ENCODE peak calls at places on chromosomes 11 and 22, in six cellular contexts. One of them, this sample, is unnamed.
A peak's percentile ranks its signal among the peaks of the same experiment; 100 is the strongest.

GRCh38 chr11:99632969-99633368 is 612.2 kb downstream of the CNTN5 start:
- DNase-seq in esophagus squamous epithelium: no peak
- DNase-seq in breast epithelium: no peak
- DNase-seq in thyroid gland: no peak
- DNase-seq in IMR-90: no peak
- DNase-seq in stomach: no peak
- DNase-seq in this sample: no peak

GRCh38 chr11:862028-862703 is 19.5 kb downstream of the TSPAN4 start:
- DNase-seq in stomach: peak; percentile 58
- DNase-seq in thyroid gland: no peak
- DNase-seq in breast epithelium: no peak
- DNase-seq in IMR-90: no peak
- DNase-seq in esophagus squamous epithelium: no peak
- DNase-seq in this sample: peak; percentile 18

GRCh38 chr11:131766637-131767036 is 396.2 kb downstream of the NTM start:
- DNase-seq in esophagus squamous epithelium: no peak
- DNase-seq in stomach: no peak
- DNase-seq in thyroid gland: no peak
- DNase-seq in breast epithelium: no peak
- DNase-seq in IMR-90: no peak
- DNase-seq in this sample: no peak

GRCh38 chr22:37472418-37473006 is 13.7 kb downstream of the MFNG start:
- DNase-seq in breast epithelium: no peak
- DNase-seq in thyroid gland: no peak
- DNase-seq in IMR-90: peak; percentile 28
- DNase-seq in esophagus squamous epithelium: no peak
- DNase-seq in stomach: peak; percentile 67
- DNase-seq in this sample: no peak

GRCh38 chr11:24575392-24575791 is 78.5 kb downstream of the LUZP2 start:
- DNase-seq in stomach: no peak
- DNase-seq in breast epithelium: no peak
- DNase-seq in IMR-90: peak; percentile 75
- DNase-seq in esophagus squamous epithelium: no peak
- DNase-seq in thyroid gland: no peak
- DNase-seq in this sample: no peak

GRCh38 chr11:811446-812245 is 1.9 kb downstream of the RPLP2 start:
- DNase-seq in esophagus squamous epithelium: no peak
- DNase-seq in stomach: no peak
- DNase-seq in breast epithelium: no peak
- DNase-seq in IMR-90: no peak
- DNase-seq in thyroid gland: no peak
- DNase-seq in this sample: no peak

GRCh38 chr22:22371031-22371541 is 126.5 kb downstream of the VPREB1 start:
- DNase-seq in IMR-90: no peak
- DNase-seq in breast epithelium: no peak
- DNase-seq in thyroid gland: peak; percentile 28
- DNase-seq in stomach: no peak
- DNase-seq in esophagus squamous epithelium: no peak
- DNase-seq in this sample: no peak

GRCh38 chr22:23570681-23571080 is 9.4 kb downstream of the IGLL1 start:
- DNase-seq in thyroid gland: no peak
- DNase-seq in esophagus squamous epithelium: no peak
- DNase-seq in breast epithelium: no peak
- DNase-seq in stomach: no peak
- DNase-seq in IMR-90: no peak
- DNase-seq in this sample: no peak

GRCh38 chr11:125287467-125288232 is 123.1 kb downstream of the PKNOX2 start:
- DNase-seq in stomach: no peak
- DNase-seq in thyroid gland: no peak
- DNase-seq in IMR-90: peak; percentile 28
- DNase-seq in esophagus squamous epithelium: no peak
- DNase-seq in breast epithelium: no peak
- DNase-seq in this sample: peak; percentile 88

GRCh38 chr11:132649277-132649676 is 883.0 kb downstream of the OPCML start:
- DNase-seq in breast epithelium: no peak
- DNase-seq in IMR-90: no peak
- DNase-seq in thyroid gland: no peak
- DNase-seq in esophagus squamous epithelium: no peak
- DNase-seq in stomach: no peak
- DNase-seq in this sample: no peak

GRCh38 chr11:87366766-87367405 is 329.2 kb downstream of the TMEM135 start:
- DNase-seq in esophagus squamous epithelium: no peak
- DNase-seq in thyroid gland: no peak
- DNase-seq in stomach: no peak
- DNase-seq in IMR-90: no peak
- DNase-seq in breast epithelium: no peak
- DNase-seq in this sample: no peak

GRCh38 chr11:35626511-35626910 is 8.3 kb downstream of the FJX1 start:
- DNase-seq in thyroid gland: no peak
- DNase-seq in stomach: no peak
- DNase-seq in IMR-90: no peak
- DNase-seq in esophagus squamous epithelium: no peak
- DNase-seq in breast epithelium: no peak
- DNase-seq in this sample: no peak

GRCh38 chr11:33017478-33017877 is 1.8 kb downstream of the DEPDC7 start:
- DNase-seq in thyroid gland: no peak
- DNase-seq in stomach: no peak
- DNase-seq in esophagus squamous epithelium: no peak
- DNase-seq in breast epithelium: no peak
- DNase-seq in IMR-90: no peak
- DNase-seq in this sample: no peak

GRCh38 chr11:33016654-33017053 is 976 bp downstream of the DEPDC7 start:
- DNase-seq in esophagus squamous epithelium: no peak
- DNase-seq in breast epithelium: no peak
- DNase-seq in thyroid gland: no peak
- DNase-seq in stomach: no peak
- DNase-seq in IMR-90: no peak
- DNase-seq in this sample: no peak

GRCh38 chr11:33015621-33016551 is at the start of gene DEPDC7:
- DNase-seq in breast epithelium: peak; percentile 64
- DNase-seq in stomach: peak; percentile 89
- DNase-seq in esophagus squamous epithelium: peak; percentile 13
- DNase-seq in IMR-90: peak; percentile 82
- DNase-seq in thyroid gland: peak; percentile 69
- DNase-seq in this sample: peak; percentile 81

GRCh38 chr11:33018005-33018404 is 2.3 kb downstream of the DEPDC7 start:
- DNase-seq in stomach: no peak
- DNase-seq in breast epithelium: no peak
- DNase-seq in esophagus squamous epithelium: no peak
- DNase-seq in thyroid gland: no peak
- DNase-seq in IMR-90: no peak
- DNase-seq in this sample: no peak

DNA sequence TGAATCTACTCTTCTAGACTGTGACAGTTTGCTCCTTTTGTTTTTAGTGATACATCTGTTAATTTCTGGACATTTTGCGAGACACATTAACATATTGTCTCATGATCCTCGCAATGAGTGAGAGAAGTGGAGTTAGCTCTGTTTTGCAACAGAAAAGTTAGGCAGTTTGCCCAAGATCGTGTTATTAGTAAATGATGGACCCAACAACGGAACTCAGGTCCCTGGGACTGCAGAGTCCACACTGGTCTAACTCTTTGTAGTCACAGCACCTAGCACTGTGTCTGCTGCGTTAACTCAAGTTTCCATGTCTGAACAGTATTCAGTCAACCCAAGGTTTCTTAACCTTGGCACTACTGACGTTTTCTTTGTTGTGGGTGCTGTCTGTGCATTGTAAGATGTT is 3.2 kb downstream of the DEPDC7 start:
- DNase-seq in thyroid gland: no peak
- DNase-seq in stomach: no peak
- DNase-seq in esophagus squamous epithelium: no peak
- DNase-seq in breast epithelium: no peak
- DNase-seq in IMR-90: no peak
- DNase-seq in this sample: no peak
- TF ChIP-seq POLR2A in thyroid gland: no peak
- TF ChIP-seq POLR2A in stomach: no peak
- TF ChIP-seq POLR2A in esophagus squamous epithelium: no peak
- TF ChIP-seq POLR2A in breast epithelium: no peak
- TF ChIP-seq POLR2A in IMR-90: no peak
- TF ChIP-seq POLR2A in this sample: no peak

GRCh38 chr11:60321051-60321450 is 6.0 kb upstream of the MS4A6E start:
- DNase-seq in thyroid gland: no peak
- DNase-seq in esophagus squamous epithelium: no peak
- DNase-seq in stomach: no peak
- DNase-seq in breast epithelium: no peak
- DNase-seq in IMR-90: no peak
- DNase-seq in this sample: no peak

GRCh38 chr11:60314607-60315321 is 12.3 kb upstream of the MS4A6E start:
- DNase-seq in esophagus squamous epithelium: no peak
- DNase-seq in thyroid gland: no peak
- DNase-seq in breast epithelium: no peak
- DNase-seq in stomach: no peak
- DNase-seq in IMR-90: no peak
- DNase-seq in this sample: no peak

GRCh38 chr11:60318726-60319125 is 8.3 kb upstream of the MS4A6E start:
- DNase-seq in thyroid gland: no peak
- DNase-seq in esophagus squamous epithelium: no peak
- DNase-seq in breast epithelium: no peak
- DNase-seq in IMR-90: no peak
- DNase-seq in stomach: no peak
- DNase-seq in this sample: no peak

GRCh38 chr11:60315866-60316265 is 11.2 kb upstream of the MS4A6E start:
- DNase-seq in IMR-90: no peak
- DNase-seq in breast epithelium: no peak
- DNase-seq in stomach: no peak
- DNase-seq in esophagus squamous epithelium: no peak
- DNase-seq in thyroid gland: no peak
- DNase-seq in this sample: no peak

GRCh38 chr11:60316317-60316716 is 10.7 kb upstream of the MS4A6E start:
- DNase-seq in esophagus squamous epithelium: no peak
- DNase-seq in thyroid gland: no peak
- DNase-seq in breast epithelium: no peak
- DNase-seq in IMR-90: no peak
- DNase-seq in stomach: no peak
- DNase-seq in this sample: no peak
- H3K9me3 ChIP-seq in esophagus squamous epithelium: peaks cover 14% of the 10 kb centered on the region
- H3K9me3 ChIP-seq in thyroid gland: no peaks in the 10 kb centered on the region
- H3K9me3 ChIP-seq in breast epithelium: peaks cover 15% of the 10 kb centered on the region
- H3K9me3 ChIP-seq in IMR-90: peaks cover 12% of the 10 kb centered on the region
- H3K9me3 ChIP-seq in stomach: peaks cover 24% of the 10 kb centered on the region
- H3K9me3 ChIP-seq in this sample: no peaks in the 10 kb centered on the region

GRCh38 chr22:17239156-17239701 is 20.0 kb upstream of the ADA2 start:
- DNase-seq in stomach: no peak
- DNase-seq in esophagus squamous epithelium: no peak
- DNase-seq in thyroid gland: no peak
- DNase-seq in breast epithelium: no peak
- DNase-seq in IMR-90: no peak
- DNase-seq in this sample: no peak

GRCh38 chr22:17247832-17248231 is 28.6 kb upstream of the ADA2 start:
- DNase-seq in breast epithelium: no peak
- DNase-seq in thyroid gland: no peak
- DNase-seq in stomach: no peak
- DNase-seq in IMR-90: no peak
- DNase-seq in esophagus squamous epithelium: no peak
- DNase-seq in this sample: no peak

GRCh38 chr22:17241571-17242310 is 22.5 kb upstream of the ADA2 start:
- DNase-seq in esophagus squamous epithelium: no peak
- DNase-seq in IMR-90: no peak
- DNase-seq in stomach: no peak
- DNase-seq in thyroid gland: no peak
- DNase-seq in breast epithelium: no peak
- DNase-seq in this sample: no peak

DNA sequence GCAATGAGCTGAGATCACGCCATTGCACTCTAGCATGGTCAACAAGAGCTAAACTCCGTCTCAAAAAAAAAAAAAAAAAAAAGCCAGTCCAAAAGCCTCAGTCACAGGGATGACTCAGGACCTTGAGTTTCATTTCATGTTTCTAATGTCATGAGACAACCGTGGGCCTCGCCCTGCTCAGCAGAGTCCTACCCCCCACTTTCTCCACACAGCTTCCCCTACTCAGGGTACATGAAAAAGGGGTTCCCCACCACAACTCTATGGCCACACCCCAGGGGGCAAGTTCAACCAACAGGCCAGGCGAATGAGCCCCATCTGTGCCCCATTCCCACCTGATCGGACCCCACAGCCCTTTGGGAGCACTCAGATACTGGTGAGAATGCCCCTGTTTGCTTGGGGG is 24.3 kb upstream of the ADA2 start:
- DNase-seq in IMR-90: no peak
- DNase-seq in stomach: no peak
- DNase-seq in esophagus squamous epithelium: no peak
- DNase-seq in breast epithelium: no peak
- DNase-seq in thyroid gland: no peak
- DNase-seq in this sample: no peak
- TF ChIP-seq POLR2A in IMR-90: no peak
- TF ChIP-seq POLR2A in stomach: no peak
- TF ChIP-seq POLR2A in esophagus squamous epithelium: no peak
- TF ChIP-seq POLR2A in breast epithelium: no peak
- TF ChIP-seq POLR2A in thyroid gland: no peak
- TF ChIP-seq POLR2A in this sample: no peak

GRCh38 chr11:79129702-79130101 is 311.1 kb downstream of the TENM4 start:
- DNase-seq in esophagus squamous epithelium: no peak
- DNase-seq in thyroid gland: no peak
- DNase-seq in stomach: no peak
- DNase-seq in IMR-90: no peak
- DNase-seq in breast epithelium: no peak
- DNase-seq in this sample: no peak
- H3K9me3 ChIP-seq in esophagus squamous epithelium: peaks cover 17% of the 10 kb centered on the region
- H3K9me3 ChIP-seq in thyroid gland: no peaks in the 10 kb centered on the region
- H3K9me3 ChIP-seq in stomach: peaks cover 32% of the 10 kb centered on the region
- H3K9me3 ChIP-seq in IMR-90: peaks cover 2% of the 10 kb centered on the region
- H3K9me3 ChIP-seq in breast epithelium: peaks cover 19% of the 10 kb centered on the region
- H3K9me3 ChIP-seq in this sample: no peaks in the 10 kb centered on the region